ENCODE peak calls at places on chromosomes 12 and 14, in seven cellular contexts. T is omental fat pad; I is AG04449; B is AG10803; Y is CD8-positive, alpha-beta memory T cell; H is GM23248; E is NCI-H187 treated with DMSO at 0.1 percent for 48 hours. V is an unnamed sample.

GRCh38 chr14:21868442-21869046 is 194.9 kb upstream of the OR4E1 start:
- DNase-seq in T (no peak), I (no peak), B (peak), Y (peak), H (peak), E (no peak), V (no peak)

GRCh38 chr12:74725154-74725553 is 187.5 kb downstream of the ATXN7L3B start:
- DNase-seq in T (no peak), I (peak), B (peak), Y (no peak), H (peak), E (no peak), V (no peak)

GRCh38 chr14:24388474-24389179 is 10.2 kb upstream of the NYNRIN start:
- DNase-seq in T (no peak), I (no peak), B (no peak), Y (no peak), H (no peak), E (no peak), V (no peak)

GRCh38 chr14:68337279-68337678 is 455.6 kb downstream of the ZFP36L1 start:
- DNase-seq in T (no peak), I (no peak), B (no peak), Y (no peak), H (no peak), E (no peak), V (no peak)

GRCh38 chr14:54709444-54709843 is 142.5 kb downstream of the SAMD4A start:
- DNase-seq in T (no peak), I (no peak), B (no peak), Y (no peak), H (no peak), E (no peak), V (no peak)

GRCh38 chr14:81625343-81625742 is 91.7 kb upstream of the SEL1L start:
- DNase-seq in T (no peak), I (no peak), B (peak), Y (no peak), H (peak), E (no peak), V (peak)

GRCh38 chr14:87082917-87083316 is 910.1 kb downstream of the GALC start:
- DNase-seq in T (no peak), I (no peak), B (no peak), Y (no peak), H (no peak), E (no peak), V (no peak)

GRCh38 chr14:34981743-34982420 is 910 bp upstream of the SRP54 start:
- DNase-seq in T (no peak), I (no peak), B (no peak), Y (peak), H (peak), E (no peak), V (no peak)

GRCh38 chr12:126534495-126534894 is 1469.3 kb downstream of the AACS start:
- DNase-seq in T (no peak), I (no peak), B (no peak), Y (no peak), H (no peak), E (no peak), V (no peak)

GRCh38 chr12:74660442-74660841 is 122.8 kb downstream of the ATXN7L3B start:
- DNase-seq in T (no peak), I (no peak), B (no peak), Y (no peak), H (no peak), E (no peak), V (no peak)

GRCh38 chr12:105092336-105092735 is 8.1 kb upstream of the ALDH1L2 start:
- DNase-seq in T (no peak), I (no peak), B (no peak), Y (no peak), H (no peak), E (no peak), V (no peak)

GRCh38 chr12:79381246-79382208 is 309.2 kb downstream of the PAWR start:
- DNase-seq in T (no peak), I (no peak), B (no peak), Y (no peak), H (no peak), E (no peak), V (no peak)

GRCh38 chr12:82682326-82682725 is 4.4 kb upstream of the TMTC2 start:
- DNase-seq in T (no peak), I (no peak), B (no peak), Y (no peak), H (peak), E (no peak), V (no peak)

GRCh38 chr14:35380794-35381193 is 23.8 kb downstream of the NFKBIA start:
- DNase-seq in T (no peak), I (no peak), B (no peak), Y (no peak), H (no peak), E (no peak), V (no peak)

GRCh38 chr12:14828896-14829295 is 14.4 kb downstream of the ART4 start:
- DNase-seq in T (no peak), I (no peak), B (peak), Y (no peak), H (peak), E (no peak), V (no peak)

GRCh38 chr12:49784756-49785409 is 43.3 kb downstream of the NCKAP5L start:
- DNase-seq in T (no peak), I (no peak), B (peak), Y (peak), H (peak), E (no peak), V (no peak)

GRCh38 chr12:46452061-46452615 is 79.6 kb upstream of the SLC38A2 start:
- DNase-seq in T (no peak), I (no peak), B (no peak), Y (no peak), H (peak), E (no peak), V (no peak)

GRCh38 chr14:38207830-38208815 is at the start of gene SSTR1:
- DNase-seq in T (no peak), I (no peak), B (peak), Y (no peak), H (peak), E (no peak), V (no peak)

GRCh38 chr12:122190842-122191668 is 8.1 kb downstream of the LRRC43 start:
- DNase-seq in T (no peak), I (no peak), B (peak), Y (peak), H (peak), E (peak), V (peak)

GRCh38 chr12:98883231-98883630 is 238.1 kb downstream of the APAF1 start:
- DNase-seq in T (no peak), I (no peak), B (no peak), Y (no peak), H (no peak), E (no peak), V (no peak)

GRCh38 chr12:27331299-27331926 is 1.2 kb upstream of the BMAL2 start:
- DNase-seq in T (no peak), I (peak), B (peak), Y (no peak), H (peak), E (no peak), V (no peak)

GRCh38 chr12:52207106-52207505 is 15.3 kb upstream of the KRT80 start:
- DNase-seq in T (no peak), I (no peak), B (no peak), Y (peak), H (no peak), E (no peak), V (no peak)

GRCh38 chr12:62632521-62632920 is 165.9 kb downstream of the MON2 start:
- DNase-seq in T (no peak), I (no peak), B (peak), Y (no peak), H (peak), E (no peak), V (no peak)

GRCh38 chr12:65825573-65826512 is 1.6 kb downstream of the HMGA2 start:
- DNase-seq in T (no peak), I (no peak), B (peak), Y (no peak), H (peak), E (no peak), V (no peak)

GRCh38 chr12:108193922-108194321 is 64.8 kb downstream of the WSCD2 start:
- DNase-seq in T (no peak), I (no peak), B (peak), Y (no peak), H (peak), E (no peak), V (no peak)

GRCh38 chr14:85607571-85608219 is 77.8 kb downstream of the FLRT2 start:
- DNase-seq in T (no peak), I (peak), B (peak), Y (no peak), H (peak), E (no peak), V (no peak)

GRCh38 chr14:98769326-98769725 is 502.7 kb downstream of the BCL11B start:
- DNase-seq in T (no peak), I (no peak), B (no peak), Y (no peak), H (no peak), E (no peak), V (no peak)

GRCh38 chr14:63504628-63505027 is 38.5 kb downstream of the PPP2R5E start:
- DNase-seq in T (no peak), I (no peak), B (peak), Y (no peak), H (peak), E (no peak), V (no peak)

GRCh38 chr12:12466157-12466556 is 96.5 kb downstream of the DUSP16 start:
- DNase-seq in T (no peak), I (no peak), B (no peak), Y (peak), H (no peak), E (no peak), V (no peak)

GRCh38 chr12:82426081-82426480 is 67.8 kb downstream of the METTL25 start:
- DNase-seq in T (no peak), I (no peak), B (no peak), Y (no peak), H (no peak), E (no peak), V (no peak)

GRCh38 chr14:21796912-21797311 is 123.3 kb upstream of the OR4E1 start:
- DNase-seq in T (no peak), I (no peak), B (no peak), Y (no peak), H (no peak), E (no peak), V (no peak)

GRCh38 chr12:121300083-121300819 is 3.7 kb upstream of the CAMKK2 start:
- DNase-seq in T (no peak), I (no peak), B (no peak), Y (no peak), H (no peak), E (no peak), V (no peak)

GRCh38 chr14:34237677-34238076 is 224.4 kb downstream of the SPTSSA start:
- DNase-seq in T (no peak), I (no peak), B (no peak), Y (no peak), H (no peak), E (no peak), V (no peak)

V was measured in NCI-H2107.